ENCODE peak calls at places on chromosome 20, in seven cellular contexts. N, K, D, Z, L, F and H are unnamed samples.

GRCh38 chr20:9244811-9245210 is 175.9 kb downstream of the PLCB4 start:
- DNase-seq in F (no peak), N (no peak), Z (no peak), L (no peak), D (no peak), K (no peak), H (no peak)

GRCh38 chr20:33830371-33830770 is 19.2 kb downstream of the CHMP4B start:
- DNase-seq in N (peak), F (no peak), Z (no peak), K (no peak), D (no peak), L (no peak), H (no peak)

GRCh38 chr20:36336838-36337478 is 30.8 kb downstream of the DLGAP4 start:
- DNase-seq in N (no peak), K (peak), D (no peak), Z (no peak), L (no peak), F (no peak), H (no peak)

GRCh38 chr20:10060223-10060622 is 25.4 kb downstream of the ANKEF1 start:
- DNase-seq in N (no peak), D (no peak), F (no peak), Z (peak), K (peak), L (peak), H (no peak)

GRCh38 chr20:60108397-60108796 is 150.2 kb downstream of the CDH26 start:
- DNase-seq in F (no peak), N (no peak), D (no peak), L (no peak), K (no peak), Z (no peak), H (no peak)

GRCh38 chr20:2652724-2653510 is 485 bp downstream of the NOP56 start:
- DNase-seq in K (peak), Z (peak), N (peak), D (no peak), F (peak), L (peak), H (peak)

GRCh38 chr20:9036593-9036992 is 32.3 kb upstream of the PLCB4 start:
- DNase-seq in N (no peak), D (peak), K (no peak), F (no peak), Z (no peak), L (no peak), H (no peak)

GRCh38 chr20:8535403-8536003 is 403.4 kb downstream of the PLCB1 start:
- DNase-seq in L (peak), N (peak), D (no peak), Z (peak), K (peak), F (peak), H (no peak)

GRCh38 chr20:8301655-8302054 is 169.6 kb downstream of the PLCB1 start:
- DNase-seq in N (no peak), F (no peak), Z (no peak), L (no peak), D (no peak), K (no peak), H (no peak)

GRCh38 chr20:63215101-63216040 is 560 bp downstream of the YTHDF1 start:
- DNase-seq in D (no peak), K (peak), N (peak), F (peak), L (peak), Z (peak), H (peak)

GRCh38 chr20:13543783-13544182 is 94.9 kb downstream of the TASP1 start:
- DNase-seq in L (no peak), F (no peak), N (no peak), D (no peak), K (no peak), Z (no peak), H (no peak)

GRCh38 chr20:13546497-13547131 is 92.1 kb downstream of the TASP1 start:
- DNase-seq in F (peak), D (peak), N (peak), Z (peak), L (peak), K (peak), H (peak)

GRCh38 chr20:13549451-13549850 is 89.3 kb downstream of the TASP1 start:
- DNase-seq in D (no peak), Z (no peak), L (no peak), N (no peak), F (no peak), K (no peak), H (no peak)

GRCh38 chr20:13545755-13546154 is 93.0 kb downstream of the TASP1 start:
- DNase-seq in F (no peak), D (no peak), K (no peak), Z (no peak), L (no peak), N (peak), H (no peak)
- TF ChIP-seq EZH2phosphoT487 in F (no peak), D (no peak), K (no peak), Z (no peak), L (no peak), N (no peak), H (no peak)

GRCh38 chr20:1022871-1023270 is 20.8 kb upstream of the RSPO4 start:
- DNase-seq in Z (no peak), K (no peak), F (no peak), L (no peak), N (no peak), D (no peak), H (no peak)
- H3K27ac ChIP-seq in Z (no peak), K (no peak), F (no peak), L (no peak), N (no peak), D (no peak), H (no peak)

DNA sequence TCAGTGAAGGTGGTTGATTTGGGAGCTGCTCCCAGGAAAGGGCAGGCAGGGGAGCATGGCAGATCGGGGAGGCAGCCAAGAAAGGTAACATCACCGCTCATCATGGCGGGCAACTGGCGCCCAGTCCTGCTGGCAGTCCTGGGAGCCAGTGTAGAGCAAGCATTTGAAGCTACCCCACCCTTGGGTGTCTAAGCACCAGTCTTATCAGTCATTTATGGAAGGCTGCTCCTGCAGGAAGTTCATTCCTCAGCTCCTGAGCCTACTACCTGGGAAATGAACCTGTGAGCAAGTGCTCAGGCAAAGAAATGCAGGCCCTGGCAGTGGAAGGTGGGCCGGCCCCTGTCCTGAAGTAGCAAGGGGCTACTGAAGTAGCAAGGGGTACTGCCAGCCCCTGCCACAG is 41.5 kb downstream of the BANF2 start:
- DNase-seq in L (no peak), N (no peak), F (no peak), K (no peak), Z (no peak), D (no peak), H (no peak)
- TF ChIP-seq EZH2phosphoT487 in L (no peak), N (no peak), F (no peak), K (no peak), Z (no peak), D (no peak), H (no peak)

GRCh38 chr20:50216543-50217206 is 26.0 kb downstream of the CEBPB start:
- DNase-seq in D (no peak), L (no peak), F (peak), Z (no peak), K (no peak), N (no peak), H (peak)
- H3K27ac ChIP-seq in D (no peak), L (no peak), F (no peak), Z (no peak), K (no peak), N (no peak), H (peak)

DNA sequence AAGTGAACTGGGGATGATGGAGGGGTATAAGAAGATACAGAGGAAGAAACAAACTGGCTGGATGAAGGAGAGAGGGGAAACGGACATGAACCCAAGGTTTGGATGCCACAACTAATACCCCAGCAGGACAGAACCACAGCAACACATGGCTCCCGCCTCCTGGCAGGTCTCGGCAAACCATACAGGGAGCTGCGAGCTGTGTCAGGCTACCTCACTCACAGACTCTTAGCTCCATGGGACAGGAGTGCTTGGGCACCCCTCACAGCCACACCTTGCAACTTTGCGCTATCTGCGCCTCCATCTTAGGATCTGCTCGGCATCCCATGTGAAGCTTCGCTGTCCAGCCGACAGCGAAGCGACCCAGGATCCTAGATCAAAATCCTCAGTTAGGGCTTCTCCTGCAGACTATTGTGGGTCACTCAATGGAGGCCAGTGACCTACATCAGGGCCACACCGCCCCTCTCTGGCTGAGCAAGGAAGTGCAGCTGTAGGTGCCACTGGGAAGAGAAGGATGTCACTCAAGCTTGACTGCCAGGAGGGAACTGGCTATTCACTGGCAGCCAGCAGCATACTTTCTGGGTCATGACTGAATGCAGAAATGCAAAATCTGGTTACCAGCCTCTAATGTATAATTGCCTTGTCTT is 174.4 kb upstream of the RIN2 start:
- DNase-seq in F (peak), K (peak), Z (peak), D (peak), N (peak), L (peak), H (peak)
- TF ChIP-seq EZH2phosphoT487 in F (no peak), K (no peak), Z (no peak), D (no peak), N (no peak), L (no peak), H (no peak)

DNA sequence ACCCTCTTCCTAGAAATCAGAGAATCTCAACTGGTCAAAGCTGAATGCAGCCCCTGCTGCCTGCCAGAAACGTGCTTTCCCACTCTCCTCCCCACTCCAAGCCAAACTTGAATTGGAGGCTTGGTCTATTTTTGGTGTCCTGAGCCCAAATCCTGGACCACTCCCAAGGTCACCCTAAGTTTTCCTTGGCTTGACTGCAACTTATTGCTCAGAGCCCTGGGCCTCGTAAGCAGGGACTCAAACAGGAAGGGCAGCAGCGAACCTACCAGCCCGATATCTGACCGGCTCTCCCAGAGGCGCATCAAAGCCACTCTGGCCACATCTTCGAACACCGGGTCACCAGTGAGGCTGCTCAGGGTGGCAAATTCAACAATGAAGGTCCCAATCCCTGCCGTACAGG is 12.7 kb downstream of the EDEM2 start:
- DNase-seq in K (no peak), D (no peak), N (no peak), L (no peak), Z (no peak), F (no peak), H (no peak)
- H3K27ac ChIP-seq in K (no peak), D (no peak), N (no peak), L (no peak), Z (no peak), F (no peak), H (no peak)

DNA sequence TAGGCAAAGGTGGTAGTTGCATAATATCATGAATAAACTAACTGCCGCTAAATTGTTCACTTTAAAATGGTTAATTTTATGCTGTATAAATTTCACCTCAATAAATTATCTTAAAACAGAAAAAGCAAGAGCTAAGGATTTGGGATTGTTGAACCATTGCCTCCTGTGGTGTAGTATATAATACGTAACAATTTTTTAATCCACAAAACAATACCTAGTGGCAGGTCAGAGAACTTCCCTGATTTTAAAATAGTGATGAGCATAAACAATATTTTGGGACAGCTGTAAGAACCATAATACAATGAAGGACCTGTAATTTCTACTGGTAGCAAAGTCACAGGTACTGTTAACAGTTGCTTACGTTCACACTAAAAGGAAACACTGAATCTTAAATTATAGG is 197.4 kb upstream of the PRND start:
- DNase-seq in Z (no peak), N (no peak), K (no peak), F (no peak), D (no peak), L (no peak), H (no peak)
- TF ChIP-seq EZH2phosphoT487 in Z (no peak), N (no peak), K (no peak), F (no peak), D (no peak), L (no peak), H (no peak)